ENCODE peak calls at places on chromosomes 6 and 20, in four cellular contexts. One of them, this sample, is unnamed.

GRCh38 chr20:51456511-51457280 is 85.8 kb downstream of the NFATC2 start:
- DNase-seq in M059J: peak; percentile 99
- DNase-seq in foreskin melanocyte: peak; percentile 93
- DNase-seq in HCT116: peak; percentile 88
- DNase-seq in this sample: peak; percentile 98

GRCh38 chr6:139003751-139004150 is 15.7 kb upstream of the REPS1 start:
- DNase-seq in foreskin melanocyte: no peak
- DNase-seq in M059J: no peak
- DNase-seq in HCT116: no peak
- DNase-seq in this sample: no peak

GRCh38 chr6:73521351-73522254 is 771 bp upstream of the EEF1A1 start:
- DNase-seq in M059J: peak; percentile 86
- DNase-seq in foreskin melanocyte: peak; percentile 83
- DNase-seq in HCT116: no peak
- DNase-seq in this sample: peak; percentile 67

GRCh38 chr6:113903666-113904330 is 46.7 kb downstream of the MARCKS start:
- DNase-seq in HCT116: no peak
- DNase-seq in M059J: peak; percentile 48
- DNase-seq in foreskin melanocyte: no peak
- DNase-seq in this sample: peak; percentile 91

GRCh38 chr6:74568851-74569250 is 637.0 kb downstream of the COL12A1 start:
- DNase-seq in M059J: no peak
- DNase-seq in HCT116: no peak
- DNase-seq in foreskin melanocyte: no peak
- DNase-seq in this sample: peak; percentile 68

GRCh38 chr6:89649682-89650081 is 11.1 kb upstream of the LYRM2 start:
- DNase-seq in foreskin melanocyte: no peak
- DNase-seq in M059J: no peak
- DNase-seq in HCT116: no peak
- DNase-seq in this sample: no peak

GRCh38 chr6:14867807-14868206 is 378.1 kb upstream of the JARID2 start:
- DNase-seq in M059J: no peak
- DNase-seq in HCT116: no peak
- DNase-seq in foreskin melanocyte: no peak
- DNase-seq in this sample: no peak

GRCh38 chr6:139990865-139991264 is 616.4 kb upstream of the CITED2 start:
- DNase-seq in HCT116: no peak
- DNase-seq in foreskin melanocyte: no peak
- DNase-seq in M059J: no peak
- DNase-seq in this sample: no peak

GRCh38 chr20:36574278-36575065 is 1.1 kb downstream of the TGIF2 start:
- DNase-seq in M059J: peak; percentile 61
- DNase-seq in HCT116: no peak
- DNase-seq in foreskin melanocyte: peak; percentile 24
- DNase-seq in this sample: peak; percentile 15

GRCh38 chr6:98971303-98971702 is 23.6 kb upstream of the FBXL4 start:
- DNase-seq in HCT116: no peak
- DNase-seq in M059J: no peak
- DNase-seq in foreskin melanocyte: no peak
- DNase-seq in this sample: no peak

GRCh38 chr6:87742106-87742505 is 40.1 kb upstream of the AKIRIN2 start:
- DNase-seq in M059J: peak; percentile 12
- DNase-seq in foreskin melanocyte: no peak
- DNase-seq in HCT116: no peak
- DNase-seq in this sample: no peak

GRCh38 chr6:119116712-119117281 is 38.3 kb upstream of the FAM184A start:
- DNase-seq in M059J: no peak
- DNase-seq in HCT116: no peak
- DNase-seq in foreskin melanocyte: no peak
- DNase-seq in this sample: peak; percentile 56

GRCh38 chr20:13147971-13148370 is 73.1 kb upstream of the ISM1 start:
- DNase-seq in HCT116: no peak
- DNase-seq in foreskin melanocyte: no peak
- DNase-seq in M059J: no peak
- DNase-seq in this sample: no peak

GRCh38 chr6:52418606-52419005 is 1.5 kb upstream of the EFHC1 start:
- DNase-seq in foreskin melanocyte: no peak
- DNase-seq in M059J: peak; percentile 18
- DNase-seq in HCT116: no peak
- DNase-seq in this sample: no peak

GRCh38 chr6:136744889-136745288 is 47.4 kb downstream of the MAP3K5 start:
- DNase-seq in foreskin melanocyte: no peak
- DNase-seq in HCT116: no peak
- DNase-seq in M059J: no peak
- DNase-seq in this sample: peak; percentile 13

GRCh38 chr6:151349651-151350270 is 41.6 kb downstream of the ZBTB2 start:
- DNase-seq in M059J: no peak
- DNase-seq in foreskin melanocyte: no peak
- DNase-seq in HCT116: no peak
- DNase-seq in this sample: no peak

GRCh38 chr6:161029195-161029809 is 37.7 kb downstream of the MAP3K4 start:
- DNase-seq in M059J: peak; percentile 83
- DNase-seq in foreskin melanocyte: no peak
- DNase-seq in HCT116: no peak
- DNase-seq in this sample: no peak

GRCh38 chr6:108119212-108120141 is 44.9 kb upstream of the OSTM1 start:
- DNase-seq in M059J: no peak
- DNase-seq in HCT116: no peak
- DNase-seq in foreskin melanocyte: no peak
- DNase-seq in this sample: no peak

GRCh38 chr20:54078296-54078695 is 7.9 kb upstream of the BCAS1 start:
- DNase-seq in HCT116: no peak
- DNase-seq in M059J: no peak
- DNase-seq in foreskin melanocyte: no peak
- DNase-seq in this sample: no peak

GRCh38 chr6:54194067-54194466 is 82.8 kb downstream of the MLIP start:
- DNase-seq in HCT116: peak; percentile 70
- DNase-seq in M059J: peak; percentile 62
- DNase-seq in foreskin melanocyte: peak; percentile 23
- DNase-seq in this sample: peak; percentile 5

GRCh38 chr20:4040283-4041179 is 25.2 kb upstream of the RNF24 start:
- DNase-seq in foreskin melanocyte: peak; percentile 70
- DNase-seq in M059J: peak; percentile 78
- DNase-seq in HCT116: no peak
- DNase-seq in this sample: no peak

GRCh38 chr6:116373940-116374339 is 3.2 kb downstream of the DSE start:
- DNase-seq in HCT116: no peak
- DNase-seq in foreskin melanocyte: no peak
- DNase-seq in M059J: no peak
- DNase-seq in this sample: no peak

GRCh38 chr6:66556936-66557335 is 849.9 kb upstream of the EYS start:
- DNase-seq in HCT116: no peak
- DNase-seq in M059J: peak; percentile 51
- DNase-seq in foreskin melanocyte: no peak
- DNase-seq in this sample: no peak

GRCh38 chr6:132570221-132570777 is at the start of gene TAAR6:
- DNase-seq in foreskin melanocyte: no peak
- DNase-seq in M059J: no peak
- DNase-seq in HCT116: no peak
- DNase-seq in this sample: no peak

GRCh38 chr20:46148313-46149213 is 30.4 kb downstream of the CD40 start:
- DNase-seq in foreskin melanocyte: no peak
- DNase-seq in HCT116: no peak
- DNase-seq in M059J: no peak
- DNase-seq in this sample: no peak

GRCh38 chr20:64216036-64216435 is 39.5 kb upstream of the PCMTD2 start:
- DNase-seq in HCT116: no peak
- DNase-seq in foreskin melanocyte: no peak
- DNase-seq in M059J: peak; percentile 29
- DNase-seq in this sample: peak; percentile 18

GRCh38 chr6:31125162-31125561 is 4.9 kb upstream of the CDSN start:
- DNase-seq in foreskin melanocyte: no peak
- DNase-seq in M059J: peak; percentile 83
- DNase-seq in HCT116: no peak
- DNase-seq in this sample: peak; percentile 92

GRCh38 chr20:22410556-22411130 is 173.7 kb downstream of the FOXA2 start:
- DNase-seq in M059J: no peak
- DNase-seq in HCT116: no peak
- DNase-seq in foreskin melanocyte: no peak
- DNase-seq in this sample: no peak

GRCh38 chr6:111468329-111469012 is 14.5 kb downstream of the REV3L start:
- DNase-seq in M059J: peak; percentile 85
- DNase-seq in foreskin melanocyte: no peak
- DNase-seq in HCT116: no peak
- DNase-seq in this sample: no peak

GRCh38 chr6:161242779-161243693 is 30.8 kb downstream of the AGPAT4 start:
- DNase-seq in foreskin melanocyte: no peak
- DNase-seq in M059J: no peak
- DNase-seq in HCT116: no peak
- DNase-seq in this sample: no peak

GRCh38 chr20:43389231-43389630 is 68.5 kb upstream of the SRSF6 start:
- DNase-seq in M059J: no peak
- DNase-seq in HCT116: no peak
- DNase-seq in foreskin melanocyte: no peak
- DNase-seq in this sample: no peak

GRCh38 chr6:121549741-121550140 is 114.3 kb downstream of the GJA1 start:
- DNase-seq in foreskin melanocyte: no peak
- DNase-seq in HCT116: no peak
- DNase-seq in M059J: peak; percentile 86
- DNase-seq in this sample: no peak

GRCh38 chr20:37611346-37611745 is 82.5 kb upstream of the CTNNBL1 start:
- DNase-seq in foreskin melanocyte: no peak
- DNase-seq in M059J: no peak
- DNase-seq in HCT116: no peak
- DNase-seq in this sample: no peak

GRCh38 chr6:162149786-162150185 is 577.8 kb downstream of the PRKN start:
- DNase-seq in M059J: no peak
- DNase-seq in foreskin melanocyte: no peak
- DNase-seq in HCT116: no peak
- DNase-seq in this sample: no peak

GRCh38 chr6:76684881-76685280 is 612.4 kb upstream of the IMPG1 start:
- DNase-seq in M059J: peak; percentile 9
- DNase-seq in HCT116: no peak
- DNase-seq in foreskin melanocyte: no peak
- DNase-seq in this sample: no peak

GRCh38 chr6:85078071-85078470 is 313.7 kb upstream of the TBX18 start:
- DNase-seq in foreskin melanocyte: no peak
- DNase-seq in HCT116: peak; percentile 26
- DNase-seq in M059J: peak; percentile 93
- DNase-seq in this sample: peak; percentile 34

GRCh38 chr6:116111552-116112528 is 11.2 kb downstream of the NT5DC1 start:
- DNase-seq in M059J: peak; percentile 41
- DNase-seq in HCT116: peak; percentile 49
- DNase-seq in foreskin melanocyte: peak; percentile 29
- DNase-seq in this sample: no peak

GRCh38 chr6:33976425-33977360 is 169.2 kb downstream of the GRM4 start:
- DNase-seq in HCT116: no peak
- DNase-seq in M059J: no peak
- DNase-seq in foreskin melanocyte: no peak
- DNase-seq in this sample: no peak

GRCh38 chr20:37340998-37341397 is 4.9 kb upstream of the SRC start:
- DNase-seq in foreskin melanocyte: no peak
- DNase-seq in M059J: no peak
- DNase-seq in HCT116: no peak
- DNase-seq in this sample: no peak

GRCh38 chr20:13202553-13202952 is 18.5 kb upstream of the ISM1 start:
- DNase-seq in HCT116: no peak
- DNase-seq in foreskin melanocyte: no peak
- DNase-seq in M059J: no peak
- DNase-seq in this sample: no peak

This sample was measured in dermis microvascular lymphatic vessel endothelial cell.